ENCODE peak calls at places on chromosomes 13 and 19, in four cellular contexts. One of them, this sample, is unnamed.

GRCh38 chr13:44855860-44856259 is 133.4 kb downstream of the NUFIP1 start:
- DNase-seq in GM12878: no peak
- DNase-seq in K562: no peak
- DNase-seq in SK-N-SH: no peak
- DNase-seq in this sample: no peak

GRCh38 chr19:12952488-12953455 is 4.3 kb downstream of the GADD45GIP1 start:
- DNase-seq in GM12878: no peak
- DNase-seq in K562: peak
- DNase-seq in SK-N-SH: peak
- DNase-seq in this sample: no peak

GRCh38 chr13:92488249-92488845 is 738.3 kb upstream of the GPC6 start:
- DNase-seq in GM12878: no peak
- DNase-seq in K562: no peak
- DNase-seq in SK-N-SH: peak
- DNase-seq in this sample: no peak

GRCh38 chr19:46863818-46864629 is 3.2 kb downstream of the ARHGAP35 start:
- DNase-seq in GM12878: no peak
- DNase-seq in K562: peak
- DNase-seq in SK-N-SH: peak
- DNase-seq in this sample: peak

GRCh38 chr13:26011996-26012688 is 39.7 kb downstream of the SHISA2 start:
- DNase-seq in GM12878: no peak
- DNase-seq in K562: no peak
- DNase-seq in SK-N-SH: no peak
- DNase-seq in this sample: no peak

GRCh38 chr13:114099191-114099590 is 33.2 kb downstream of the RASA3 start:
- DNase-seq in GM12878: no peak
- DNase-seq in K562: peak
- DNase-seq in SK-N-SH: peak
- DNase-seq in this sample: peak

GRCh38 chr13:79413521-79413920 is 7.5 kb upstream of the RBM26 start:
- DNase-seq in GM12878: no peak
- DNase-seq in K562: no peak
- DNase-seq in SK-N-SH: no peak
- DNase-seq in this sample: no peak

GRCh38 chr19:34712606-34713261 is 21.3 kb upstream of the ZNF181 start:
- DNase-seq in GM12878: peak
- DNase-seq in K562: peak
- DNase-seq in SK-N-SH: peak
- DNase-seq in this sample: peak

GRCh38 chr19:29714371-29714952 is 599 bp downstream of the C19orf12 start:
- DNase-seq in GM12878: no peak
- DNase-seq in K562: peak
- DNase-seq in SK-N-SH: no peak
- DNase-seq in this sample: no peak

GRCh38 chr13:30972888-30973377 is 40.5 kb downstream of the TEX26 start:
- DNase-seq in GM12878: no peak
- DNase-seq in K562: no peak
- DNase-seq in SK-N-SH: no peak
- DNase-seq in this sample: no peak

GRCh38 chr13:28533049-28533436 is 38.1 kb upstream of the FLT1 start:
- DNase-seq in GM12878: no peak
- DNase-seq in K562: no peak
- DNase-seq in SK-N-SH: no peak
- DNase-seq in this sample: no peak
- TF ChIP-seq NFIC in GM12878: no peak
- TF ChIP-seq NFIC in K562: no peak
- TF ChIP-seq NFIC in SK-N-SH: no peak
- TF ChIP-seq NFIC in this sample: no peak

GRCh38 chr13:24138911-24139310 is 21.6 kb upstream of the SPATA13 start:
- DNase-seq in GM12878: no peak
- DNase-seq in K562: no peak
- DNase-seq in SK-N-SH: no peak
- DNase-seq in this sample: no peak
- TF ChIP-seq NFIC in GM12878: no peak
- TF ChIP-seq NFIC in K562: no peak
- TF ChIP-seq NFIC in SK-N-SH: no peak
- TF ChIP-seq NFIC in this sample: no peak

DNA sequence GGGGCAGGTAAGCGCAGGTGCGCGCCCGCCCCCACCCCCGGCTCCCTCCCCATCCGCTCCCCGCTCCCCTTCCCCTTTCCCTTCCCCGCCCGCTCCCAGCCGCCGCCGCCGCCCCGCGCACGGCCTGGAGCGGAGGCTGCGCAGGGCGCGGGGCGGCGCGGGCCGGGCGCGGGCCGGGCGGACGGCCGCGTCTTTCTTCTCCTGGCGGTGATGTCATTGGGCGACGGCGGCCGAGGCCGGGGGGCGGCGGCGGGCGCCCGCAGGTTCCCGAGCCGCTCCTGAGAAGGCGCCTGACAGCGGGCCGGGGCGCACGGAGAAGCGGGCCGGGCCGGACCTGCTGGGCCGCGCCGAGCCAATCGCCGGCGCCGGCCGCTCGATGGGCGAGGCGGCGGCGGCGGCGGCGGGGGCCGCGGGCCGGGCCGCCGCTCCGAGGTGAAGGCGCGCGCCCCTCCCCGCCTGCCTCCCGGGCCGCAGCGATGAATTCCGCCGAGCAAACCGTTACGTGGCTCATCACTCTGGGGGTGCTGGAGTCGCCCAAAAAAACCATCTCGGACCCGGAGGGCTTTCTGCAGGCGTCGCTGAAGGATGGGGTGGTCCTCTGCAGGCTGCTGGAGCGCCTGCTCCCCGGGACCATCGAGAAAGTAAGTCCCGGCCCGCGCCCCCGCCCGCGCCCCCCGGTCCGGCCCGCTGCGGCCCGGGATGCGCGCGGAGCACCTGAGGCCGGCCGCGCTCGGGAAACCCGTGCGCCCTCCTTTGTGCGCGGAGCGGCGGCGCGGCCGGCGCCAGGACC is at the start of gene ARHGEF7:
- DNase-seq in GM12878: no peak
- DNase-seq in K562: peak
- DNase-seq in SK-N-SH: peak
- DNase-seq in this sample: no peak
- TF ChIP-seq NFIC in GM12878: no peak
- TF ChIP-seq NFIC in K562: no peak
- TF ChIP-seq NFIC in SK-N-SH: no peak
- TF ChIP-seq NFIC in this sample: no peak

DNA sequence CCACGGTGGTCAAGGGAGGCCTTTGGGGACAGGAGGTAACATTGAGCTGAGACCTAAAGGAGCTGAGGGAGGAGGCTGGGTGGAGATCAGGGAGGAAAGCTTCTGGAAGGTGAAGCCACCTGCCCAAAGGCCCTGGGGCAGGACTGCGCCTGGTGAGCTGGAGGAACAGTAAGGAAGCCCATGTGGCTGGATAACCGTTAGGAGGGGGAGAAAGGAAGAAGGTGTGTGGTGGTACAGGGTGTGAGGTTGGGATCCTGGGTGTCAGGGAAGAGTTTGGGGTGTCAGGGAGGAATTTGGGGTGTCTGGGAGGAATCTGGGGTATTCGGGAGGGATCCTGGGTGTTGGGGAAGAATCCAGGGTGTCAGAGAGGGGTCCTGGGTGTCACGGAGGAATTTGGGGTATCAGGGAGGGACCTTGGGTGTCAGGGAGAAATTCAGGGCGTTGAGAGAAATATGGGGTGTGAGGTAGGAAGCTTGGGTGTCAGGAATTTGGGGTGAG is 695 bp downstream of the TICAM1 start:
- DNase-seq in GM12878: no peak
- DNase-seq in K562: peak
- DNase-seq in SK-N-SH: no peak
- DNase-seq in this sample: no peak
- TF ChIP-seq NFIC in GM12878: no peak
- TF ChIP-seq NFIC in K562: no peak
- TF ChIP-seq NFIC in SK-N-SH: no peak
- TF ChIP-seq NFIC in this sample: no peak

GRCh38 chr19:17677002-17677401 is 11.2 kb downstream of the UNC13A start:
- DNase-seq in GM12878: no peak
- DNase-seq in K562: peak
- DNase-seq in SK-N-SH: no peak
- DNase-seq in this sample: peak
- TF ChIP-seq NFIC in GM12878: no peak
- TF ChIP-seq NFIC in K562: no peak
- TF ChIP-seq NFIC in SK-N-SH: no peak
- TF ChIP-seq NFIC in this sample: no peak

GRCh38 chr13:21911916-21912315 is 241.0 kb downstream of the FGF9 start:
- DNase-seq in GM12878: no peak
- DNase-seq in K562: no peak
- DNase-seq in SK-N-SH: no peak
- DNase-seq in this sample: no peak

GRCh38 chr13:21909331-21909730 is 238.5 kb downstream of the FGF9 start:
- DNase-seq in GM12878: no peak
- DNase-seq in K562: no peak
- DNase-seq in SK-N-SH: no peak
- DNase-seq in this sample: no peak

GRCh38 chr13:21917046-21918010 is 246.5 kb downstream of the FGF9 start:
- DNase-seq in GM12878: no peak
- DNase-seq in K562: no peak
- DNase-seq in SK-N-SH: no peak
- DNase-seq in this sample: no peak

DNA sequence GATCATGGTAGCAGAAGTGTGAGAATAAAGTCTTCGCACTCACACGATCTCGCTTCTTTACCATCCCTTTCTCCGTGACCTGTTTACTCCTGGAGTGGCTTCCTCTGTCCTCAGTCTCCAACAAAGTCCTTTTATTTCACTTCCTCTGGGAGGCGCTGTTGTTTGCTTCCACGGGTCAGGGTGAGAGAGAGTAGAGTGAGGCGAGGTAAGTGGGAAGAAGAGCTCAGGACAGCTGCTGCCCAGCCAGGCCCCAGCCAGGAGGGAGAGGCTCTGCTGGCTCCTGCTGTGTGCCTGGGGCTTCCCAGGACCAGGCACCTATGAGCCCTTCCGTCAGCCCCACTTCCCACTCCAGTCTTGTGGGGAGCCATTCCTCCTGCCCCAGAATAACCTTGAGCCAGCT is 242.1 kb downstream of the FGF9 start:
- DNase-seq in GM12878: no peak
- DNase-seq in K562: no peak
- DNase-seq in SK-N-SH: no peak
- DNase-seq in this sample: no peak
- TF ChIP-seq NFIC in GM12878: no peak
- TF ChIP-seq NFIC in K562: no peak
- TF ChIP-seq NFIC in SK-N-SH: no peak
- TF ChIP-seq NFIC in this sample: no peak

GRCh38 chr19:11195169-11195568 is 2.2 kb downstream of the KANK2 start:
- DNase-seq in GM12878: no peak
- DNase-seq in K562: no peak
- DNase-seq in SK-N-SH: no peak
- DNase-seq in this sample: no peak

GRCh38 chr19:11192957-11193939 is 4.1 kb downstream of the KANK2 start:
- DNase-seq in GM12878: no peak
- DNase-seq in K562: no peak
- DNase-seq in SK-N-SH: no peak
- DNase-seq in this sample: no peak

GRCh38 chr19:11195681-11196080 is 1.7 kb downstream of the KANK2 start:
- DNase-seq in GM12878: no peak
- DNase-seq in K562: no peak
- DNase-seq in SK-N-SH: no peak
- DNase-seq in this sample: no peak

GRCh38 chr19:11194173-11194572 is 3.2 kb downstream of the KANK2 start:
- DNase-seq in GM12878: no peak
- DNase-seq in K562: no peak
- DNase-seq in SK-N-SH: no peak
- DNase-seq in this sample: no peak

DNA sequence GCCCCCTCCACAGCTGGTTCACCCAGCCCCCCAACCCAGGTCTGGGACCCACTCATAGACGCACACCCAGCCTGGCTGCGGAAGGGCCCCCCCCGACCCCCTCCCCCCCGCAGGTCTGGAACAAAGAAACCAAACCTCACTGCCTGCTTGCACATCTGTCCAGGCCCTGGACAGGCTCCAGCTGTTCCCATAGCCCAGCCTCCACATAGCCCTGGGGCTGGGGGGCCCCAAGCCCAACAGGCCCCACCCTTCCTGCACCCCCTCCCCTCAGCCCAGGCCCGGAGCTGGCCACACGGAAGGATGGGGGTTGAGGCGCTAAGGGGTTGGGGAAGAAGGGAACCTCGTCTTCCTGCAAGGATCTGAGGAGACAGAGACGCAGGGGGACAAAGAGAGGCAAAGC is 2.7 kb downstream of the KANK2 start:
- DNase-seq in GM12878: no peak
- DNase-seq in K562: no peak
- DNase-seq in SK-N-SH: no peak
- DNase-seq in this sample: no peak
- TF ChIP-seq NFIC in GM12878: no peak
- TF ChIP-seq NFIC in K562: no peak
- TF ChIP-seq NFIC in SK-N-SH: no peak
- TF ChIP-seq NFIC in this sample: no peak

GRCh38 chr19:4675346-4675745 is 5.2 kb upstream of the MYDGF start:
- DNase-seq in GM12878: no peak
- DNase-seq in K562: no peak
- DNase-seq in SK-N-SH: no peak
- DNase-seq in this sample: no peak
- TF ChIP-seq NFIC in GM12878: no peak
- TF ChIP-seq NFIC in K562: no peak
- TF ChIP-seq NFIC in SK-N-SH: no peak
- TF ChIP-seq NFIC in this sample: no peak

This sample was measured in HepG2.